ENCODE peak calls at places on chromosomes 3 and 15, in nine cellular contexts. A is A673; F is breast epithelium; T is CD8-positive, alpha-beta T cell; D is neural progenitor cell; L is pancreas; P is fibroblast of lung; M is thoracic aorta; O is PC-9. C is an unnamed sample.
A peak's percentile ranks its signal among the peaks of the same experiment; 100 is the strongest.

GRCh38 chr3:26312826-26313225 is 309.7 kb upstream of the LRRC3B start:
- DNase-seq in T (no peak), L (no peak), O (no peak), D (no peak), P (no peak), M (no peak), A (no peak), F (no peak), C (no peak)

GRCh38 chr3:45082139-45082538 is 56.0 kb downstream of the CLEC3B start:
- DNase-seq in P (peak; percentile 47), M (no peak), F (no peak), L (no peak), D (no peak), A (peak; percentile 74), O (no peak), T (no peak), C (no peak)

GRCh38 chr3:45948409-45948808 is 5.1 kb downstream of the CXCR6 start:
- DNase-seq in O (no peak), P (peak; percentile 83), L (no peak), T (no peak), F (no peak), M (no peak), D (no peak), A (no peak), C (peak; percentile 74)

GRCh38 chr15:49506341-49506740 is 83.3 kb downstream of the FGF7 start:
- DNase-seq in M (no peak), O (no peak), P (no peak), D (no peak), A (no peak), T (no peak), L (no peak), F (no peak), C (no peak)

GRCh38 chr3:139718415-139718814 is 40.6 kb upstream of the NMNAT3 start:
- DNase-seq in D (peak; percentile 74), M (no peak), L (peak; percentile 41), O (peak; percentile 24), F (no peak), P (peak; percentile 47), T (no peak), A (peak; percentile 61), C (peak; percentile 45)

GRCh38 chr3:126544596-126545281 is 14.0 kb downstream of the C3orf22 start:
- DNase-seq in A (no peak), O (no peak), P (no peak), F (no peak), M (no peak), D (no peak), T (no peak), L (no peak), C (no peak)

GRCh38 chr3:8822141-8822540 is 52.7 kb upstream of the OXTR start:
- DNase-seq in T (no peak), L (no peak), F (no peak), M (no peak), O (peak; percentile 18), A (no peak), P (peak; percentile 68), D (no peak), C (no peak)

GRCh38 chr15:80834906-80835305 is 55.7 kb downstream of the CEMIP start:
- DNase-seq in O (no peak), M (no peak), P (no peak), F (no peak), L (no peak), T (no peak), A (no peak), D (no peak), C (no peak)

GRCh38 chr3:125431912-125432587 is 56.9 kb upstream of the ZNF148 start:
- DNase-seq in T (no peak), P (peak; percentile 35), F (no peak), A (no peak), M (no peak), D (no peak), O (no peak), L (no peak), C (no peak)

GRCh38 chr15:92603743-92604470 is 51.7 kb downstream of the FAM174B start:
- DNase-seq in P (peak; percentile 34), D (no peak), F (no peak), M (no peak), L (no peak), A (no peak), O (no peak), T (no peak), C (no peak)

GRCh38 chr15:59294574-59294960 is 78.1 kb downstream of the MYO1E start:
- DNase-seq in O (peak; percentile 49), M (no peak), A (no peak), P (no peak), D (no peak), T (no peak), F (no peak), L (no peak), C (peak; percentile 93)

GRCh38 chr3:57788624-57789018 is 32.5 kb downstream of the SLMAP start:
- DNase-seq in O (no peak), A (no peak), L (no peak), P (no peak), T (no peak), F (no peak), M (no peak), D (no peak), C (no peak)

GRCh38 chr3:149611149-149611548 is 46.7 kb downstream of the WWTR1 start:
- DNase-seq in F (no peak), D (no peak), A (no peak), P (no peak), M (no peak), L (no peak), O (no peak), T (no peak), C (no peak)
- H3K4me3 ChIP-seq in F (no peak overlapping the region), D (no peak overlapping the region), A (no peak overlapping the region), P (no peak overlapping the region), M (no peak overlapping the region), L (no peak overlapping the region), O (no peak overlapping the region), T (no peak overlapping the region), C (no peak overlapping the region)

DNA sequence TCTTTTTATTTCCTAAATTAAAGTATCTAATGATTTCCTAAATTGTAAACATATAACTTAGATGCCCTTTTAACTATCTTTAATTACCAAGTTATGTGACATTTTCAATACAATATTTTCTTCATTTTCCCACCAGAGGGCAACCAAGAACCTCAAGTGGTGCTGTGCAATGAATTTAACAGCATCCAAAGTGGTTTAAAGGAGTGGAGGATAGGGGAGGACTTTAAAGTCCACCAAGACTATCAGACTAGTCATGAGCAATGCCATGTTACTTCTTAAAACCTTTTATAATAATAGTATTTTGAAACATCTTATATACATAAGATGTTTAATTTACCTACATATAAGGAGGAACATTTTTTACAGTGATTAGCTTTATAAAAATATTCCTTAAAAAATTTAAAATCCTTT is 74.4 kb downstream of the DLG1 start:
- DNase-seq in L (no peak), M (no peak), O (peak; percentile 14), P (peak; percentile 57), A (peak; percentile 82), T (no peak), D (peak; percentile 71), F (no peak), C (no peak)
- H3K27ac ChIP-seq in L (no peak overlapping the region), M (no peak overlapping the region), O (no peak overlapping the region), P (no peak overlapping the region), A (no peak overlapping the region), T (no peak overlapping the region), D (no peak overlapping the region), F (no peak overlapping the region), C (no peak overlapping the region)

DNA sequence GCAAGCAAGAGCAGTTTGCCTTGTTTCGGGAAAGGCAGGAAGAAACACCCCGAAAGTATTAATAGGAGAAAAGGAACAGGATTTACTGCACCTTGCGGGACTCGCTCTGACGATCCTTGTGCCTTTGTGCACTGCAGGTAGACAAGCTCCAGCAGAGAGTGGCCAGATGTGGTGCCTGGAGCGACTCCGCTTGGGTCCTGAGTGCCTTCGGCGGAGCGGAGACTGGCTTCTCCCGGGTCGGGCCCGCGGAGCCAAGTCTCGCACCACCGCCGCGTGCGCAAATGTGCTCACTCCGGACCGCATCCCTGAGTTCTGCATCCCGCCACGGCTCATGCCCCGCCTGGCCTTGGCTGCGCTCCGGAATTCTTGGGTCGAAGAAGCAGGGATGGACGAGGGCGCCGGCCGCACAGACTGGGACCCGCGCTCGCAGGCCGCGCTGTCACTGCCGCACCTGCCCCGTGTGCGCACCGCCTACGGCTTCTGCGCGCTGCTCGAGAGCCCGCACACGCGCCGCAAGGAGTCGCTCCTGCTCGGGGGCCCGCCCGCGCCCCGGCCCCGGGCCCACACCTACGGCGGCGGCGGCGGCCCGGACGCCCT is 769 bp downstream of the C2CD4A start:
- DNase-seq in D (peak; percentile 62), A (peak; percentile 37), L (peak; percentile 60), F (no peak), T (no peak), O (no peak), P (peak; percentile 6), M (no peak), C (no peak)
- H3K4me3 ChIP-seq in D (peak overlapping the region; percentile 42), A (peak overlapping the region; percentile 52), L (peak overlapping the region; percentile 62), F (peak overlapping the region; percentile 78), T (peak overlapping the region; percentile 50), O (no peak overlapping the region), P (peak overlapping the region; percentile 17), M (peak overlapping the region; percentile 79), C (peak overlapping the region; percentile 41)

GRCh38 chr15:63498815-63499549 is 5.4 kb upstream of the USP3 start:
- DNase-seq in D (no peak), L (no peak), A (no peak), F (no peak), O (no peak), P (no peak), M (no peak), T (no peak), C (no peak)
- H3K27ac ChIP-seq in D (no peak overlapping the region), L (no peak overlapping the region), A (no peak overlapping the region), F (peak overlapping the region; percentile 28), O (no peak overlapping the region), P (no peak overlapping the region), M (no peak overlapping the region), T (peak overlapping the region; percentile 17), C (no peak overlapping the region)

C was measured in SJSA1.